ENCODE peak calls at places on chromosomes 3 and 15, in four cellular contexts. V is CD4-positive, CD25-positive, alpha-beta regulatory T cell; H is fibroblast of mammary gland; X is suprapubic skin. E is an unnamed sample.

GRCh38 chr3:50567011-50567385 is 549 bp downstream of the C3orf18 start:
- DNase-seq in X (no peak), H (no peak), V (no peak), E (no peak)

GRCh38 chr3:34582054-34582453 is 783.6 kb downstream of the PDCD6IP start:
- DNase-seq in H (no peak), X (no peak), V (no peak), E (no peak)

GRCh38 chr15:101051291-101052030 is 132.3 kb downstream of the LRRK1 start:
- DNase-seq in X (no peak), H (no peak), V (no peak), E (no peak)

GRCh38 chr3:131619821-131620220 is 117.0 kb upstream of the MRPL3 start:
- DNase-seq in H (no peak), X (no peak), V (no peak), E (no peak)

GRCh38 chr15:57676578-57676977 is 29.9 kb upstream of the POLR2M start:
- DNase-seq in X (no peak), V (no peak), H (no peak), E (no peak)

GRCh38 chr3:141418751-141419150 is 50.4 kb downstream of the ZBTB38 start:
- DNase-seq in X (no peak), H (no peak), V (no peak), E (no peak)

GRCh38 chr3:156291269-156292123 is 171.1 kb downstream of the KCNAB1 start:
- DNase-seq in X (no peak), V (no peak), H (peak), E (no peak)

GRCh38 chr3:189355481-189356201 is 183.9 kb downstream of the TPRG1 start:
- DNase-seq in X (no peak), H (peak), V (peak), E (peak)

GRCh38 chr3:57691411-57692133 is 1.3 kb downstream of the DENND6A start:
- DNase-seq in V (no peak), X (no peak), H (peak), E (no peak)

GRCh38 chr3:173933113-173933512 is 535.6 kb downstream of the NLGN1 start:
- DNase-seq in X (no peak), H (no peak), V (no peak), E (no peak)

GRCh38 chr15:78265752-78266224 is 1.4 kb downstream of the DNAJA4 start:
- DNase-seq in H (peak), V (peak), X (no peak), E (peak)

GRCh38 chr3:178381971-178382370 is 154.3 kb upstream of the KCNMB2 start:
- DNase-seq in X (no peak), H (no peak), V (no peak), E (no peak)

GRCh38 chr3:106811376-106811775 is 565.9 kb upstream of the CCDC54 start:
- DNase-seq in H (peak), V (no peak), X (no peak), E (peak)

GRCh38 chr3:111864821-111865656 is 6.0 kb downstream of the PHLDB2 start:
- DNase-seq in H (peak), X (no peak), V (no peak), E (peak)

GRCh38 chr3:167304077-167304476 is 76.0 kb downstream of the ZBBX start:
- DNase-seq in V (no peak), X (no peak), H (peak), E (no peak)

GRCh38 chr3:132180337-132180791 is 136.8 kb upstream of the ACP3 start:
- DNase-seq in V (peak), H (peak), X (no peak), E (peak)

GRCh38 chr15:23629234-23629805 is 18.3 kb downstream of the MAGEL2 start:
- DNase-seq in H (peak), V (no peak), X (no peak), E (no peak)

GRCh38 chr3:172294238-172294806 is 153.9 kb downstream of the GHSR start:
- DNase-seq in X (no peak), H (no peak), V (no peak), E (no peak)

GRCh38 chr3:46527239-46527638 is 29.5 kb downstream of the RTP3 start:
- DNase-seq in H (no peak), V (no peak), X (no peak), E (no peak)

DNA sequence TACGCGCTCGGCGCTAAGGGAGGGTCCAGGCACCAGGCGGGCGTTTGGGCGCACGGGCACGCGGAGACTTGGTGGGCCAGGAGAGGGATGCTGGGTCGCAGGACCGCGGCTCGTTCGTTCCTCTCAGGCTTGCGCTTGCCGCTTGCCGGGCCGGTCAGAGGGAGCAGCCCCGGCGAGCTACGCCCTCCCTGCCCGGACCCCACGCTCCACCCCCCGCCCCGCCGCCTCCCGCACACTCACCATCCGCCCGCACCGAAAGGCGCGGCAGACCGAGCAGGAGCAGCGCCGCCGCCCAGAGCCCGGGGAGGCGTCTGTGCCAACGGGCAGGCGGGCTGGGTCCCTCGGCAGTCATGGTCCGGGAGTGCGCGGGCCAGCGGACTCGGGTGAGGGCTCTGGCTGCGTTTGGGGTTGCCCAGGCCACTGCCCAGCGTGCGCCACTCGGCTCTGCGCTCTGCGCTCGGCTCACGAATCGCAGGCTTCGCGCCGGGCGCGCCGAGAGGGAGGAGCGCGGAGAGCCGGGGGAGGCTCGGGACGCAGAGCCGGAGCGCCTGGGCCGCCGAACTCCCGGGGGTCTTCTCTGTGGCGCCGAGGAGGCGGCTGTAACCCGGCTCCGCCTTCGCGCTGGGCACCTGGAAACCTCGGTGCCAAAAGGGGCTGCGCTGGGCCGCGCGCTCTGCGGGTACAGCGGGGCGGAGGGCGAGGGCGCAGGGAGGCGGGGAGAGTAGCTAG is at the start of gene SUSD5:
- DNase-seq in X (no peak), V (no peak), H (peak), E (no peak)
- H3K4me3 ChIP-seq in X (peak), V (no peak), H (peak), E (peak)

DNA sequence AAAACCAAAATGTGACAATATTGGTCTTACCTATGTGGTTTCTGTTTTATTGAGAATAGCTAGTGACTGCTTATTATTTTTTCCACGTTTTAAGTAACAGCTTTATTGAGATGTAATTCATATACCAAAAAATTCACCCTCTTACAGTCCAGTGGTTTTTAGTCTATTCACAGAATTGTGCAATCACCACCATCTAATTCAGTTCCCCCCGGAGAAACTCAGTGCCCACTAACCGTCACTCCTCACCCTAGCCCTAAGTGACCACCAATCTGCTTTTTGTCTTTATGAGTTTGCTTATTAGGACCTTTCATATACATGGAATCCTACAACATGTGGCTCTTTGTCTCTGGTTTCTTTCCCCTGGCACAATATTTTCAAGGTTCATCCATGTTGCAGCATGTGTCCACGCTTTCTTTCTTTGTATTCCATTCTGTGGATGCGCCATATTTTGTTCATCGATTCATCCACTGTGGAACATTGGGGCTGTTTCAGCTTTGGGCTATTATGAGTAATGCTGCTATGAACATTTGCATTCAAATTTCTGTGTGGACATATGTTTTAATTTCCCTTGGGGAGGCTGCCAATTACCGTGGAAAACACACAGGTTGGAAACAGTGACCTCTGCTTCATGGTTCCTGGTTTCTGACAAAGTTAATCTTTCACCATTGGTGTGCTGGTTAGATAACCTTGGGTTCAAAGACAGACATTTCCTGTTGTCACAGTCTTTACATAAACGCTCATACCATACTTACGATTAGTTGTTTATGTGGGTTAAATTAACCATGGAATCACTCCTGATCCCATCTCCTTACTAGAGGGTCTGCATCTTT is 3.2 kb upstream of the BCL2L10 start:
- DNase-seq in V (no peak), X (no peak), H (no peak), E (no peak)
- H3K4me3 ChIP-seq in V (no peak), X (no peak), H (no peak), E (no peak)

DNA sequence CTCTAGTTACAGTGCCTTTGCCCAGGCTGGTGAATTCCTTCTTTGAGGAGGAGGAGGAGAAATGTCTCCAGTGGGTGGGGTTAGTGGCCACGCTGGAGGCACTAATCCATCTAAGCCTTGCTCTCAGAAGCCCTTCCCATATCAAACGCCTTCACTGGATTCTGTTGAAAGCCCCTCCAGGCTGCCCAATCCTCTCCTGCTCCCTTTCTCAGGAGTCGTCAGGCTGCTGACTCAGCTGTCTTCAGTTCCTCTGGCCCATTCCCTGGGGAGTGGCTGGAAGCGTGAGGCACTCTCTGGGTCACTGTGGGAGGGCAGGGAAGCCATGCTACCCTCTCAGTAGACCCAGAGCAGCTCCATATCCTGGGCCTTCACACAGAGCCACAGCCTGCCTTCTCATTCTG is 2.7 kb downstream of the AP2M1 start:
- DNase-seq in H (peak), X (no peak), V (no peak), E (no peak)
- H3K4me3 ChIP-seq in H (peak), X (peak), V (no peak), E (peak)

DNA sequence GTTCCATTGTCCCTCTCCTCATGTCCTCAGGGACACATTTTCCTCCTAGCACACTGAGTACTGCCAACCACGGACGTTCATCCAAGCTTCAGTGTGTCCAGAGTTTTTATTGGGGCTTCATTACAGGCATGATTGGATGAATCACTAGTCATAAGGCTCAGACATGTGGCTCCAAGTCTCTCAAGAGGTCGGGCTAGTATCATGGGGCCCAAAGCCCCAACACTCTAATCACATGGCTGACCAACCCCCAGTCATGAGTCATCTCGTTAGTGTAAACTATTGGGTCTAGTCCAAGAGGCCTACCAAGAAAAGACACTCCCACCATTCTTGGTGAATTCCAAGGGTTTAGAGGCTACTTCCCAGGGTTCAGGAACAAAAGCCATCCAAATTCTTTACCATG is 4.4 kb downstream of the TERC start:
- DNase-seq in X (no peak), H (peak), V (no peak), E (no peak)
- H3K4me3 ChIP-seq in X (no peak), H (no peak), V (no peak), E (no peak)

GRCh38 chr15:74845581-74845980 is 2.6 kb upstream of the ULK3 start:
- DNase-seq in V (peak), H (no peak), X (no peak), E (no peak)

GRCh38 chr15:74843445-74843828 is 481 bp upstream of the ULK3 start:
- DNase-seq in H (no peak), X (no peak), V (no peak), E (no peak)

GRCh38 chr15:74843891-74844299 is 939 bp upstream of the ULK3 start:
- DNase-seq in H (no peak), X (no peak), V (no peak), E (no peak)

GRCh38 chr15:74845208-74845568 is 2.2 kb upstream of the ULK3 start:
- DNase-seq in V (peak), X (no peak), H (no peak), E (no peak)

DNA sequence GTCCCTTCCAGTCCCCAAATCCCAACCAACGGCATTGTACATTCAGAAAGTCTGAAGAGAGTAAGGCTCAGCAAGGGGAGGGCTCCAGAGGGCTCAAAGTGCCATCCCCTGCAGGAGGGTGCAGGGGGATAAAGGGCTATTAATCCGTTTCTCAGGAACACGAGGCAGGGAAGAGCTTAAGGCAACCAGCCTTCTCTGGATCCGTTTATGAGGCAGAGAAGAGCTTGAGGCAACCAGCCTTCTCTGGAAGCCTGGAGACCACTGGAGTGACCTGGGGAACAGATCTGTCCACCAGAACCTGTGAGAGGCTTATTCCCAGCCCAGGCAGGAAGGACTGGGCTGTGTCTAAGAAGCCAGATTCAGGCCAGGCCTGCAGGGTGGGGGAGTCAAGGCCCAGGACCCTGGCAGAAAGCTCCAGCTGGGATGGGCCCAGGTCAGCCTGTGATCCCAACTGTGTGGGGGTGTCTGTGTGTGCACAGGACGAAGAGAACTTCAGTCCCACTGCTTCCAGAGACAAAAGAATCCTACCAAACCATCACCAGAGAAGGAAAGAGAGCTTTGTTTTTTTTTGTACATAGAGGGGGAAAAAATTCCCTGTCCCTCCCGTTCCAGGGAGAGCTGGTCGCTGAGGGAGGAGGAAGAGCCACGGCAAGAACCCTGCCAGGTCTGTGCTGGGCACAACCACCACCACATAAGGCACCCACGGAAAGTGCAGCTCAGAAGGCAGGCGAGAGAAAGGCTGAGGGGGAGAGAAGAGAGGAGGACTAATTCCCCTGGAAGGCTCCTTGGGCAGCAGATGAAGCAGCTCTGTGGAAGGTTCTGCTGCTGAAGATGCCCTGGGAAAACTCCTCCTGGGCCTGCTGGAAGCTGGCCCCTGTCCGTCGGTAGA is 1.6 kb upstream of the ULK3 start:
- DNase-seq in V (no peak), H (no peak), X (no peak), E (no peak)
- H3K4me3 ChIP-seq in V (peak), H (no peak), X (no peak), E (no peak)

GRCh38 chr3:186789554-186790260 is 6.3 kb downstream of the EIF4A2 start:
- DNase-seq in V (no peak), H (peak), X (no peak), E (no peak)

GRCh38 chr3:186787642-186788481 is 4.5 kb downstream of the EIF4A2 start:
- DNase-seq in H (no peak), V (no peak), X (no peak), E (no peak)

GRCh38 chr3:186790261-186790981 is 7.0 kb downstream of the EIF4A2 start:
- DNase-seq in V (peak), X (no peak), H (peak), E (no peak)

GRCh38 chr3:186786810-186787375 is 3.5 kb downstream of the EIF4A2 start:
- DNase-seq in H (no peak), X (no peak), V (no peak), E (no peak)

DNA sequence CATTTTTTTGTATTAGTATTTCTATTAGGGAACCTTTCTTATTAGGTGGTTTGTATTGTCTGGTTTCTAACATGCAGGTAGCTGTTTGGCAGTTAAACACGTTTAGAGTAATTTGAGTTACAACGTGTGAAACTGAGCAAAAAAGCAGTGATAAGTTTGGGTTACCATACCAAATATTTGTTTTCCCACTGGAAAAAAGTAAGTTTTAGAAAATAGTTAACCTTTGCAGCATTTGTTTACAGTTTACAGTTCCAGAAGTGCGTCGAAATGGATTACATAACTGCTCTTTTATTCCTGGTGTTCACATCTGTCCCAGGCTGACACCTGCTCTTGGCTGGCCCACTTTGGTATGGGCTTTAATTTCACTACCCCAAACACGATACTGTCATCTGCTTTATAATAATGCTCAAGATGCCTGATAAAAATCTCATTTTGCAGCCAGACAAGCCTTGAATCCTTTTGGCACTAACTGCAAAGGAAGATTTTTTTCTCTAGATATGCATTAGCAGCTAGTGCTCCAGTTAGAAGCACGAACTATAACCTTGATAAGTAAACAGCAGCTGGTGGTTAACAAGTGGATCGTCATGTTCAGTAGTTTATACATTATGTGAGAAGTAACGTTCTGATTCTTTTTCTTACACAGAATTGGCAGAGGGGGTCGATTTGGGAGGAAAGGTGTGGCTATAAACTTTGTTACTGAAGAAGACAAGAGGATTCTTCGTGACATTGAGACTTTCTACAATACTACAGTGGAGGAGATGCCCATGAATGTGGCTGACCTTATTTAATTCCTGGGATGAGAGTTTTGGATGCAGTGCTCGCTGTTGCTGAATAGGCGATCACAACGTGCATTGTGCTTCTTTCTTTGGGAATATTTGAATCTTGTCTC is 5.3 kb downstream of the EIF4A2 start:
- DNase-seq in H (no peak), X (no peak), V (peak), E (no peak)
- H3K4me3 ChIP-seq in H (no peak), X (no peak), V (peak), E (no peak)

GRCh38 chr3:13016726-13017255 is 56.4 kb downstream of the IQSEC1 start:
- DNase-seq in X (peak), H (no peak), V (no peak), E (no peak)
- H3K4me3 ChIP-seq in X (peak), H (no peak), V (peak), E (no peak)